ENCODE peak calls at places on chromosomes 4 and X, in five cellular contexts. One of them, this sample, is unnamed.

GRCh38 chr4:121696641-121697461 is at the start of gene ANXA5:
- DNase-seq in fibroblast of the aortic adventitia: peak
- DNase-seq in cerebellar cortex: peak
- DNase-seq in small intestine: peak
- DNase-seq in GM04504: peak
- DNase-seq in this sample: peak

GRCh38 chr4:56276547-56276946 is 110.7 kb downstream of the AASDH start:
- DNase-seq in fibroblast of the aortic adventitia: no peak
- DNase-seq in cerebellar cortex: no peak
- DNase-seq in small intestine: no peak
- DNase-seq in GM04504: no peak
- DNase-seq in this sample: peak

GRCh38 chr4:145709336-145709735 is 29.4 kb downstream of the C4orf51 start:
- DNase-seq in fibroblast of the aortic adventitia: no peak
- DNase-seq in cerebellar cortex: peak
- DNase-seq in small intestine: peak
- DNase-seq in GM04504: no peak
- DNase-seq in this sample: no peak

GRCh38 chr4:7939377-7940108 is at the start of gene AFAP1:
- DNase-seq in fibroblast of the aortic adventitia: peak
- DNase-seq in cerebellar cortex: peak
- DNase-seq in small intestine: peak
- DNase-seq in GM04504: peak
- DNase-seq in this sample: peak

GRCh38 chrX:136531951-136532350 is at the start of gene VGLL1:
- DNase-seq in fibroblast of the aortic adventitia: no peak
- DNase-seq in cerebellar cortex: no peak
- DNase-seq in small intestine: no peak
- DNase-seq in GM04504: no peak
- DNase-seq in this sample: peak

GRCh38 chr4:153151535-153152452 is 52.4 kb upstream of the TRIM2 start:
- DNase-seq in fibroblast of the aortic adventitia: peak
- DNase-seq in cerebellar cortex: peak
- DNase-seq in small intestine: peak
- DNase-seq in GM04504: no peak
- DNase-seq in this sample: peak

GRCh38 chr4:54077812-54078211 is 13.4 kb upstream of the CHIC2 start:
- DNase-seq in fibroblast of the aortic adventitia: peak
- DNase-seq in cerebellar cortex: no peak
- DNase-seq in small intestine: no peak
- DNase-seq in GM04504: no peak
- DNase-seq in this sample: peak

GRCh38 chrX:50799531-50799961 is 14.4 kb downstream of the SHROOM4 start:
- DNase-seq in fibroblast of the aortic adventitia: peak
- DNase-seq in cerebellar cortex: no peak
- DNase-seq in small intestine: no peak
- DNase-seq in GM04504: no peak
- DNase-seq in this sample: peak

GRCh38 chr4:89755210-89755609 is 81.8 kb downstream of the SNCA start:
- DNase-seq in fibroblast of the aortic adventitia: peak
- DNase-seq in cerebellar cortex: peak
- DNase-seq in small intestine: no peak
- DNase-seq in GM04504: no peak
- DNase-seq in this sample: no peak

GRCh38 chrX:133179500-133179899 is 38.7 kb downstream of the TFDP3 start:
- DNase-seq in fibroblast of the aortic adventitia: no peak
- DNase-seq in cerebellar cortex: no peak
- DNase-seq in small intestine: no peak
- DNase-seq in GM04504: no peak
- DNase-seq in this sample: no peak

GRCh38 chr4:110196206-110196870 is 2.1 kb downstream of the ELOVL6 start:
- DNase-seq in fibroblast of the aortic adventitia: peak
- DNase-seq in cerebellar cortex: peak
- DNase-seq in small intestine: peak
- DNase-seq in GM04504: no peak
- DNase-seq in this sample: peak

GRCh38 chr4:19791422-19792113 is 460.1 kb upstream of the SLIT2 start:
- DNase-seq in fibroblast of the aortic adventitia: peak
- DNase-seq in cerebellar cortex: no peak
- DNase-seq in small intestine: no peak
- DNase-seq in GM04504: no peak
- DNase-seq in this sample: no peak

GRCh38 chr4:136900706-136901105 is 631.6 kb downstream of the PCDH18 start:
- DNase-seq in fibroblast of the aortic adventitia: peak
- DNase-seq in cerebellar cortex: no peak
- DNase-seq in small intestine: no peak
- DNase-seq in GM04504: peak
- DNase-seq in this sample: peak

GRCh38 chrX:22351966-22352365 is 79.3 kb downstream of the CBLL2 start:
- DNase-seq in fibroblast of the aortic adventitia: no peak
- DNase-seq in cerebellar cortex: no peak
- DNase-seq in small intestine: no peak
- DNase-seq in GM04504: no peak
- DNase-seq in this sample: peak

GRCh38 chrX:137568741-137569469 is 3.0 kb downstream of the ZIC3 start:
- DNase-seq in fibroblast of the aortic adventitia: no peak
- DNase-seq in cerebellar cortex: no peak
- DNase-seq in small intestine: no peak
- DNase-seq in GM04504: no peak
- DNase-seq in this sample: no peak

GRCh38 chr4:25993564-25994185 is 79.7 kb downstream of the SMIM20 start:
- DNase-seq in fibroblast of the aortic adventitia: peak
- DNase-seq in cerebellar cortex: peak
- DNase-seq in small intestine: no peak
- DNase-seq in GM04504: no peak
- DNase-seq in this sample: peak

GRCh38 chr4:133464311-133464710 is 315.2 kb downstream of the PCDH10 start:
- DNase-seq in fibroblast of the aortic adventitia: no peak
- DNase-seq in cerebellar cortex: no peak
- DNase-seq in small intestine: no peak
- DNase-seq in GM04504: no peak
- DNase-seq in this sample: no peak

GRCh38 chr4:103075435-103075893 is 1.1 kb downstream of the SLC9B2 start:
- DNase-seq in fibroblast of the aortic adventitia: peak
- DNase-seq in cerebellar cortex: peak
- DNase-seq in small intestine: peak
- DNase-seq in GM04504: no peak
- DNase-seq in this sample: peak

GRCh38 chr4:184267673-184268573 is 50.2 kb upstream of the ENPP6 start:
- DNase-seq in fibroblast of the aortic adventitia: peak
- DNase-seq in cerebellar cortex: no peak
- DNase-seq in small intestine: peak
- DNase-seq in GM04504: peak
- DNase-seq in this sample: peak

GRCh38 chr4:124468360-124468759 is 244.2 kb downstream of the ANKRD50 start:
- DNase-seq in fibroblast of the aortic adventitia: no peak
- DNase-seq in cerebellar cortex: no peak
- DNase-seq in small intestine: no peak
- DNase-seq in GM04504: no peak
- DNase-seq in this sample: no peak

GRCh38 chrX:94515009-94515408 is 841.0 kb downstream of the FAM133A start:
- DNase-seq in fibroblast of the aortic adventitia: no peak
- DNase-seq in cerebellar cortex: no peak
- DNase-seq in small intestine: no peak
- DNase-seq in GM04504: no peak
- DNase-seq in this sample: no peak

GRCh38 chr4:52838729-52839722 is 23.1 kb upstream of the RASL11B start:
- DNase-seq in fibroblast of the aortic adventitia: no peak
- DNase-seq in cerebellar cortex: no peak
- DNase-seq in small intestine: no peak
- DNase-seq in GM04504: no peak
- DNase-seq in this sample: no peak

GRCh38 chr4:136810626-136811025 is 721.7 kb downstream of the PCDH18 start:
- DNase-seq in fibroblast of the aortic adventitia: no peak
- DNase-seq in cerebellar cortex: no peak
- DNase-seq in small intestine: no peak
- DNase-seq in GM04504: no peak
- DNase-seq in this sample: peak

GRCh38 chrX:54029543-54030143 is 14.6 kb downstream of the PHF8 start:
- DNase-seq in fibroblast of the aortic adventitia: no peak
- DNase-seq in cerebellar cortex: peak
- DNase-seq in small intestine: peak
- DNase-seq in GM04504: no peak
- DNase-seq in this sample: no peak

GRCh38 chr4:75672461-75673026 is 667 bp downstream of the G3BP2 start:
- DNase-seq in fibroblast of the aortic adventitia: peak
- DNase-seq in cerebellar cortex: peak
- DNase-seq in small intestine: peak
- DNase-seq in GM04504: peak
- DNase-seq in this sample: peak

GRCh38 chrX:85108165-85108564 is 104.5 kb downstream of the APOOL start:
- DNase-seq in fibroblast of the aortic adventitia: no peak
- DNase-seq in cerebellar cortex: no peak
- DNase-seq in small intestine: no peak
- DNase-seq in GM04504: no peak
- DNase-seq in this sample: no peak

GRCh38 chrX:105837227-105837626 is 14.9 kb downstream of the NRK start:
- DNase-seq in fibroblast of the aortic adventitia: peak
- DNase-seq in cerebellar cortex: peak
- DNase-seq in small intestine: no peak
- DNase-seq in GM04504: peak
- DNase-seq in this sample: peak

GRCh38 chr4:2101346-2102044 is 42.4 kb downstream of the NAT8L start:
- DNase-seq in fibroblast of the aortic adventitia: peak
- DNase-seq in cerebellar cortex: no peak
- DNase-seq in small intestine: no peak
- DNase-seq in GM04504: no peak
- DNase-seq in this sample: peak

GRCh38 chr4:4427478-4427870 is 40.6 kb downstream of the NSG1 start:
- DNase-seq in fibroblast of the aortic adventitia: no peak
- DNase-seq in cerebellar cortex: no peak
- DNase-seq in small intestine: no peak
- DNase-seq in GM04504: no peak
- DNase-seq in this sample: peak

GRCh38 chr4:109321232-109321631 is 18.8 kb upstream of the COL25A1 start:
- DNase-seq in fibroblast of the aortic adventitia: no peak
- DNase-seq in cerebellar cortex: no peak
- DNase-seq in small intestine: no peak
- DNase-seq in GM04504: no peak
- DNase-seq in this sample: no peak

GRCh38 chrX:39688576-39689373 is 409.0 kb downstream of the BCOR start:
- DNase-seq in fibroblast of the aortic adventitia: peak
- DNase-seq in cerebellar cortex: no peak
- DNase-seq in small intestine: peak
- DNase-seq in GM04504: no peak
- DNase-seq in this sample: peak

GRCh38 chr4:162011039-162011438 is 152.8 kb downstream of the FSTL5 start:
- DNase-seq in fibroblast of the aortic adventitia: no peak
- DNase-seq in cerebellar cortex: no peak
- DNase-seq in small intestine: no peak
- DNase-seq in GM04504: no peak
- DNase-seq in this sample: no peak

GRCh38 chr4:183532823-183533222 is 28.0 kb downstream of the ING2 start:
- DNase-seq in fibroblast of the aortic adventitia: peak
- DNase-seq in cerebellar cortex: no peak
- DNase-seq in small intestine: no peak
- DNase-seq in GM04504: peak
- DNase-seq in this sample: peak

GRCh38 chrX:47613082-47613481 is 6.6 kb downstream of the SYN1 start:
- DNase-seq in fibroblast of the aortic adventitia: no peak
- DNase-seq in cerebellar cortex: peak
- DNase-seq in small intestine: no peak
- DNase-seq in GM04504: no peak
- DNase-seq in this sample: peak

GRCh38 chr4:15100994-15101695 is 98.9 kb downstream of the CPEB2 start:
- DNase-seq in fibroblast of the aortic adventitia: peak
- DNase-seq in cerebellar cortex: no peak
- DNase-seq in small intestine: no peak
- DNase-seq in GM04504: no peak
- DNase-seq in this sample: no peak

This sample was measured in kidney tubule cell.